ENCODE peak calls at places on chromosomes 4 and X, in seven cellular contexts. L is endothelial cell, F is mucosa of descending colon, V is brain microvascular endothelial cell, D is colonic mucosa, J is heart right ventricle, A is bronchial epithelial cell. N is an unnamed sample.

GRCh38 chr4:16411691-16412090 is 185.4 kb upstream of the TAPT1 start:
- DNase-seq in L (no peak), F (no peak), V (no peak), D (no peak), J (no peak), A (no peak), N (no peak)

GRCh38 chrX:120260369-120260768 is 9.8 kb downstream of the ZBTB33 start:
- DNase-seq in L (no peak), F (no peak), V (no peak), D (no peak), J (no peak), A (peak; percentile 86), N (no peak)

GRCh38 chr4:111773858-111774257 is 371.4 kb upstream of the FAM241A start:
- DNase-seq in L (no peak), F (peak; percentile 75), V (no peak), D (no peak), J (no peak), A (peak; percentile 50), N (no peak)

GRCh38 chr4:181536196-181536746 is 706.9 kb upstream of the TENM3 start:
- DNase-seq in L (no peak), F (peak; percentile 73), V (no peak), D (peak; percentile 49), J (no peak), A (no peak), N (no peak)

GRCh38 chr4:59553739-59554126 is 1646.4 kb upstream of the ADGRL3 start:
- DNase-seq in L (no peak), F (no peak), V (peak; percentile 56), D (no peak), J (no peak), A (peak; percentile 46), N (no peak)

GRCh38 chr4:176198316-176198903 is 3.0 kb upstream of the SPATA4 start:
- DNase-seq in L (no peak), F (peak; percentile 38), V (no peak), D (no peak), J (no peak), A (no peak), N (no peak)

GRCh38 chr4:66855956-66856355 is 689.3 kb downstream of the CENPC start:
- DNase-seq in L (no peak), F (no peak), V (peak; percentile 38), D (no peak), J (no peak), A (peak; percentile 35), N (no peak)

GRCh38 chrX:56284269-56284668 is 52.1 kb downstream of the KLF8 start:
- DNase-seq in L (no peak), F (no peak), V (no peak), D (no peak), J (no peak), A (no peak), N (no peak)

GRCh38 chr4:81164126-81164525 is 50.9 kb downstream of the PRKG2 start:
- DNase-seq in L (no peak), F (peak; percentile 75), V (no peak), D (peak; percentile 61), J (no peak), A (no peak), N (no peak)

GRCh38 chr4:102868153-102868781 is 525 bp upstream of the CISD2 start:
- DNase-seq in L (peak; percentile 20), F (peak; percentile 41), V (no peak), D (peak; percentile 37), J (no peak), A (no peak), N (peak; percentile 24)

GRCh38 chrX:92249125-92249524 is 469.9 kb downstream of the PCDH11X start:
- DNase-seq in L (no peak), F (no peak), V (no peak), D (no peak), J (no peak), A (no peak), N (no peak)

GRCh38 chr4:88985088-88985779 is 71.8 kb downstream of the FAM13A start:
- DNase-seq in L (no peak), F (no peak), V (peak; percentile 40), D (no peak), J (no peak), A (peak; percentile 66), N (no peak)

GRCh38 chrX:37754518-37754917 is 25.3 kb upstream of the CYBB start:
- DNase-seq in L (no peak), F (no peak), V (no peak), D (no peak), J (no peak), A (no peak), N (no peak)

GRCh38 chrX:112967341-112967740 is 126.7 kb upstream of the AMOT start:
- DNase-seq in L (no peak), F (no peak), V (no peak), D (no peak), J (no peak), A (peak; percentile 56), N (no peak)

GRCh38 chr4:183989471-183989870 is 84.4 kb downstream of the STOX2 start:
- DNase-seq in L (no peak), F (no peak), V (no peak), D (no peak), J (no peak), A (peak; percentile 19), N (no peak)

GRCh38 chr4:150176559-150176958 is 98.3 kb downstream of the DCLK2 start:
- DNase-seq in L (no peak), F (no peak), V (no peak), D (no peak), J (peak; percentile 47), A (peak; percentile 78), N (no peak)

GRCh38 chr4:74944354-74944793 is 11.5 kb downstream of the PARM1 start:
- DNase-seq in L (no peak), F (peak; percentile 69), V (no peak), D (peak; percentile 63), J (no peak), A (no peak), N (no peak)

GRCh38 chr4:153785830-153786721 is 2.8 kb downstream of the SFRP2 start:
- DNase-seq in L (no peak), F (no peak), V (no peak), D (no peak), J (no peak), A (peak; percentile 41), N (no peak)

GRCh38 chr4:46123872-46124755 is at the start of gene GABRG1:
- DNase-seq in L (no peak), F (no peak), V (no peak), D (no peak), J (no peak), A (no peak), N (no peak)

GRCh38 chr4:25310066-25310824 is 2.3 kb upstream of the ZCCHC4 start:
- DNase-seq in L (no peak), F (no peak), V (no peak), D (no peak), J (no peak), A (no peak), N (no peak)

GRCh38 chr4:151940926-151941617 is 180.3 kb upstream of the GATB start:
- DNase-seq in L (no peak), F (no peak), V (no peak), D (no peak), J (no peak), A (peak; percentile 93), N (no peak)

GRCh38 chr4:76611611-76612010 is 176.6 kb downstream of the SHROOM3 start:
- DNase-seq in L (no peak), F (peak; percentile 80), V (no peak), D (peak; percentile 83), J (no peak), A (peak; percentile 77), N (no peak)

GRCh38 chr4:76607846-76608245 is 172.8 kb downstream of the SHROOM3 start:
- DNase-seq in L (no peak), F (no peak), V (no peak), D (no peak), J (no peak), A (no peak), N (no peak)

GRCh38 chr4:76614589-76614988 is 179.6 kb downstream of the SHROOM3 start:
- DNase-seq in L (no peak), F (no peak), V (no peak), D (no peak), J (no peak), A (no peak), N (no peak)

GRCh38 chr4:76610751-76611150 is 175.7 kb downstream of the SHROOM3 start:
- DNase-seq in L (no peak), F (no peak), V (no peak), D (no peak), J (no peak), A (no peak), N (no peak)

DNA sequence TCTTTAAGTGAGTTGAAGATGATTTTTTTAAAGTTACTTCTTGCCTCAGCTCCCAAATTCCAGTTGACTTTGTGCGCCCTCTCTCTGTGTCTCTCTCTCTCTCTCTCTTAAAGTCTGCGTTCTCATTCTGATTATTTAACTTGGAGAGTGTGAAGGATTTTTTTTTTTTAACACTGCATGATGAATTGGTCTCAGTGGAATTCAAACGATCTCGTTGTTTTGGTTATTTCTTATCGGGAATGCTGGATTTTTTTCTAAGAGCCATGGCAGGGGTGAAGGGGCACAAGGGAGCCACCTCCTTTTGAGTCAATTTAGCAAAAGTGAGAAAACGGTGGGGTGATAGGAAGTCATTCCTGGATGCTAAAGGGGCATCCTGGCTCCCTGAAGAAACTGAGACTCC is 176.1 kb downstream of the SHROOM3 start:
- DNase-seq in L (no peak), F (no peak), V (no peak), D (no peak), J (no peak), A (peak; percentile 32), N (no peak)
- TF ChIP-seq CTCF in L (no peak), F (no peak), V (no peak), D (no peak), J (no peak), A (no peak), N (no peak)

GRCh38 chr4:77248805-77249204 is 91.8 kb downstream of the CCNG2 start:
- DNase-seq in L (no peak), F (no peak), V (no peak), D (no peak), J (no peak), A (no peak), N (no peak)

DNA sequence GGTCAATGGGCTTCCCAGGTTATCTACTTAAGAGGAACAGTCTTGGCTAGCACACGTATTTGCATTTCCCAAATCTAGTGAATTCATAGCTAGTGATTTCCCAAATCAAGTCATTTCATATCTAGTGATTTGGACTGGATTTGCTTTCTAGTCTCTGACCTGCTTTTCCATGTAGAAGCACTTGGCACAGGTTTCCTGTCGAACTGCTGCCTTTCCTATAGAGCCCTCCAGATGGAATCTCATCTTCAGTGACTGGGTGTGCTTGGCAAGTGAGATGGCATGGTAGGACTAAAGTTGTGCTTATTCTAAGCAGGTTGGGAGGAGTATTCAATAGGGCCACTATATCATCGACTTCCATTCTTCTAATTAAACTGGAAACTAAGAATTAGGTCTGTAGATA is 94.7 kb downstream of the CCNG2 start:
- DNase-seq in L (no peak), F (no peak), V (no peak), D (no peak), J (no peak), A (no peak), N (no peak)
- TF ChIP-seq CTCF in L (no peak), F (no peak), V (no peak), D (no peak), J (no peak), A (no peak), N (no peak)

GRCh38 chr4:76562851-76563803 is 128.1 kb downstream of the SHROOM3 start:
- DNase-seq in L (no peak), F (no peak), V (no peak), D (no peak), J (no peak), A (peak; percentile 80), N (no peak)
- TF ChIP-seq CTCF in L (no peak), F (no peak), V (no peak), D (no peak), J (no peak), A (no peak), N (no peak)

GRCh38 chr4:44704673-44705072 is 21.7 kb downstream of the GNPDA2 start:
- DNase-seq in L (no peak), F (no peak), V (no peak), D (no peak), J (no peak), A (no peak), N (no peak)
- TF ChIP-seq CTCF in L (no peak), F (no peak), V (no peak), D (no peak), J (no peak), A (no peak), N (no peak)

N was measured in natural killer cell.